ENCODE peak calls at places on chromosomes 2 and 18, in four cellular contexts. S, F, T and V are unnamed samples.

GRCh38 chr2:222677981-222678380 is 6.5 kb downstream of the MOGAT1 start:
- DNase-seq in T (no peak), F (no peak), S (no peak), V (no peak)

GRCh38 chr18:47968006-47968676 is 37.7 kb upstream of the SMAD2 start:
- DNase-seq in S (no peak), T (no peak), F (no peak), V (no peak)

GRCh38 chr18:1914489-1914888 is 656.8 kb downstream of the METTL4 start:
- DNase-seq in T (no peak), F (no peak), S (no peak), V (no peak)

GRCh38 chr2:234994340-234995321 is 42.8 kb downstream of the SH3BP4 start:
- DNase-seq in F (no peak), T (no peak), S (no peak), V (no peak)

GRCh38 chr2:8389373-8390108 is 292.3 kb upstream of the ID2 start:
- DNase-seq in T (no peak), S (no peak), F (no peak), V (no peak)

GRCh38 chr2:207727256-207727655 is 15.8 kb downstream of the CCNYL1 start:
- DNase-seq in T (no peak), S (no peak), F (no peak), V (no peak)

GRCh38 chr2:42865884-42866861 is 73.8 kb upstream of the HAAO start:
- DNase-seq in F (no peak), S (no peak), T (no peak), V (no peak)

GRCh38 chr2:37984589-37984988 is 59.5 kb downstream of the RMDN2 start:
- DNase-seq in F (no peak), S (no peak), T (no peak), V (no peak)

GRCh38 chr18:7325126-7325430 is 94.2 kb downstream of the LRRC30 start:
- DNase-seq in T (no peak), F (no peak), S (no peak), V (peak)

GRCh38 chr2:201806442-201806841 is at the start of gene CDK15:
- DNase-seq in F (no peak), S (no peak), T (peak), V (no peak)

GRCh38 chr2:129008881-129009554 is 690.4 kb upstream of the HS6ST1 start:
- DNase-seq in F (no peak), S (no peak), T (no peak), V (no peak)

GRCh38 chr2:12674644-12675328 is 42.0 kb upstream of the TRIB2 start:
- DNase-seq in S (no peak), T (no peak), F (no peak), V (no peak)

GRCh38 chr2:64325852-64326577 is 127.9 kb upstream of the LGALSL start:
- DNase-seq in S (no peak), F (no peak), T (no peak), V (no peak)

GRCh38 chr2:224838335-224838734 is 122.2 kb upstream of the CCDC195 start:
- DNase-seq in T (no peak), S (no peak), F (no peak), V (no peak)

GRCh38 chr18:55433140-55433539 is 154.9 kb downstream of the TCF4 start:
- DNase-seq in T (no peak), S (no peak), F (no peak), V (no peak)

GRCh38 chr2:27854224-27854623 is 36.0 kb downstream of the RBKS start:
- DNase-seq in F (no peak), S (no peak), T (no peak), V (no peak)

GRCh38 chr2:124027182-124027581 is 2.1 kb downstream of the CNTNAP5 start:
- DNase-seq in F (no peak), S (peak), T (peak), V (peak)